ENCODE peak calls at places on chromosomes 2 and 18, in six cellular contexts. One of them, this sample, is unnamed.

GRCh38 chr18:79507076-79507545 is 111.4 kb downstream of the NFATC1 start:
- DNase-seq in gastrocnemius medialis: peak; percentile 52
- DNase-seq in mesenchymal stem cell: no peak
- DNase-seq in PC-9: no peak
- DNase-seq in lower leg skin: peak; percentile 93
- DNase-seq in CD8-positive, alpha-beta T cell: no peak
- DNase-seq in this sample: no peak

GRCh38 chr2:202566286-202566685 is 68.5 kb upstream of the FAM117B start:
- DNase-seq in mesenchymal stem cell: no peak
- DNase-seq in lower leg skin: no peak
- DNase-seq in PC-9: no peak
- DNase-seq in CD8-positive, alpha-beta T cell: no peak
- DNase-seq in gastrocnemius medialis: no peak
- DNase-seq in this sample: no peak

GRCh38 chr2:42935692-42936631 is 143.6 kb upstream of the HAAO start:
- DNase-seq in mesenchymal stem cell: no peak
- DNase-seq in lower leg skin: no peak
- DNase-seq in PC-9: no peak
- DNase-seq in CD8-positive, alpha-beta T cell: no peak
- DNase-seq in gastrocnemius medialis: no peak
- DNase-seq in this sample: no peak

GRCh38 chr18:29430416-29430815 is 1253.5 kb upstream of the CDH2 start:
- DNase-seq in CD8-positive, alpha-beta T cell: no peak
- DNase-seq in gastrocnemius medialis: no peak
- DNase-seq in mesenchymal stem cell: peak; percentile 9
- DNase-seq in PC-9: no peak
- DNase-seq in lower leg skin: no peak
- DNase-seq in this sample: no peak

GRCh38 chr2:128475427-128476211 is 157.0 kb upstream of the HS6ST1 start:
- DNase-seq in PC-9: no peak
- DNase-seq in mesenchymal stem cell: no peak
- DNase-seq in gastrocnemius medialis: no peak
- DNase-seq in CD8-positive, alpha-beta T cell: no peak
- DNase-seq in lower leg skin: peak; percentile 80
- DNase-seq in this sample: no peak

GRCh38 chr2:96665083-96665569 is 22.6 kb downstream of the FER1L5 start:
- DNase-seq in lower leg skin: no peak
- DNase-seq in PC-9: peak; percentile 76
- DNase-seq in mesenchymal stem cell: peak; percentile 98
- DNase-seq in CD8-positive, alpha-beta T cell: no peak
- DNase-seq in gastrocnemius medialis: peak; percentile 54
- DNase-seq in this sample: no peak

GRCh38 chr2:64485302-64485701 is 31.3 kb downstream of the LGALSL start:
- DNase-seq in PC-9: no peak
- DNase-seq in mesenchymal stem cell: no peak
- DNase-seq in CD8-positive, alpha-beta T cell: no peak
- DNase-seq in lower leg skin: no peak
- DNase-seq in gastrocnemius medialis: no peak
- DNase-seq in this sample: no peak

GRCh38 chr2:16190446-16191270 is 250.3 kb downstream of the MYCN start:
- DNase-seq in mesenchymal stem cell: no peak
- DNase-seq in CD8-positive, alpha-beta T cell: no peak
- DNase-seq in gastrocnemius medialis: no peak
- DNase-seq in PC-9: no peak
- DNase-seq in lower leg skin: no peak
- DNase-seq in this sample: no peak

GRCh38 chr2:174787485-174788205 is 23.4 kb upstream of the CHRNA1 start:
- DNase-seq in PC-9: peak; percentile 54
- DNase-seq in CD8-positive, alpha-beta T cell: no peak
- DNase-seq in gastrocnemius medialis: no peak
- DNase-seq in lower leg skin: no peak
- DNase-seq in mesenchymal stem cell: peak; percentile 97
- DNase-seq in this sample: no peak

GRCh38 chr2:190069936-190070696 is 7.6 kb upstream of the MSTN start:
- DNase-seq in CD8-positive, alpha-beta T cell: no peak
- DNase-seq in mesenchymal stem cell: peak; percentile 76
- DNase-seq in lower leg skin: no peak
- DNase-seq in gastrocnemius medialis: no peak
- DNase-seq in PC-9: peak; percentile 6
- DNase-seq in this sample: peak; percentile 22

GRCh38 chr2:108637304-108637669 is 82.0 kb upstream of the RANBP2 start:
- DNase-seq in mesenchymal stem cell: peak; percentile 97
- DNase-seq in gastrocnemius medialis: peak; percentile 88
- DNase-seq in lower leg skin: no peak
- DNase-seq in CD8-positive, alpha-beta T cell: no peak
- DNase-seq in PC-9: no peak
- DNase-seq in this sample: no peak

GRCh38 chr18:11750171-11750570 is 61.1 kb downstream of the GNAL start:
- DNase-seq in CD8-positive, alpha-beta T cell: no peak
- DNase-seq in mesenchymal stem cell: no peak
- DNase-seq in gastrocnemius medialis: no peak
- DNase-seq in lower leg skin: no peak
- DNase-seq in PC-9: no peak
- DNase-seq in this sample: no peak

GRCh38 chr18:11749305-11749704 is 60.2 kb downstream of the GNAL start:
- DNase-seq in CD8-positive, alpha-beta T cell: no peak
- DNase-seq in lower leg skin: no peak
- DNase-seq in mesenchymal stem cell: no peak
- DNase-seq in PC-9: no peak
- DNase-seq in gastrocnemius medialis: no peak
- DNase-seq in this sample: no peak

GRCh38 chr18:11751305-11752115 is 62.4 kb downstream of the GNAL start:
- DNase-seq in PC-9: no peak
- DNase-seq in gastrocnemius medialis: no peak
- DNase-seq in CD8-positive, alpha-beta T cell: no peak
- DNase-seq in lower leg skin: no peak
- DNase-seq in mesenchymal stem cell: no peak
- DNase-seq in this sample: no peak

GRCh38 chr18:11750581-11751304 is 61.7 kb downstream of the GNAL start:
- DNase-seq in CD8-positive, alpha-beta T cell: no peak
- DNase-seq in PC-9: no peak
- DNase-seq in lower leg skin: no peak
- DNase-seq in mesenchymal stem cell: no peak
- DNase-seq in gastrocnemius medialis: no peak
- DNase-seq in this sample: no peak

DNA sequence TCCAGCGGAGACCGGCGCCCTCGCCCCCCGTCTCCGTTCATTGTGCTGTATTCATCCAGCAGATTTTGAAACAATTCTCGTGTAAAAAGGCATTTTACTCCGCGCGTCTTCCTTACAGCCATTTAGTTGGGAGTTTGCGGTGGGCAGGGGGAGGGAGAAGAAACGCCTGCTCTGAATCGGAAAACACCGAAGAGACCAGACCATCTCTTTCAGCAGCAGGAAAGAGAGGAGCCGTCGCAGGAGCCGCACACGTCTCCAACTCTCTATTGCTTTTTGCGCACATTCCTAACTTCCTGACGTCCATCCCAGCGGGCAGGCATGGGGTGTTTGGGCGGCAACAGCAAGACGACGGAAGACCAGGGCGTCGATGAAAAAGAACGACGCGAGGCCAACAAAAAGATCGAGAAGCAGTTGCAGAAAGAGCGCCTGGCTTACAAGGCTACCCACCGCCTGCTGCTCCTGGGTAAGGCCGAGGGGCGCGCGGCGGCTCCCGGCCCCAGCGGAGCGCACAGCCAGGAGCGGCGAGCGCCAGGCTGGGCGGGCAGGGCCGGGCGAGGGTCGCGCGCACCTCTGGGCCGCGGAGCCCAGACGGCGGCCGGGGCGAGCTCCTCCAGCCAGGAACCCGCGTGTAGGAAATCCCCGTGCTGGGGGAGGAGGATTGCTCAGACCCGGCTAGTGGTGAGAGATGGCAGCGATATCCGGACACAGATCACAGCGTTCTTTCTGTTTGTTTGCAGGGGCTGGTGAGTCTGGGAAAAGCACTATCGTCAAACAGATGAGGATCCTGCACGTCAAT is 63.2 kb downstream of the GNAL start:
- DNase-seq in lower leg skin: no peak
- DNase-seq in PC-9: no peak
- DNase-seq in gastrocnemius medialis: no peak
- DNase-seq in mesenchymal stem cell: peak; percentile 48
- DNase-seq in CD8-positive, alpha-beta T cell: no peak
- DNase-seq in this sample: no peak
- H3K4me3 ChIP-seq in lower leg skin: peak overlapping the region; percentile 11
- H3K4me3 ChIP-seq in PC-9: no peak overlapping the region
- H3K4me3 ChIP-seq in gastrocnemius medialis: peak overlapping the region; percentile 29
- H3K4me3 ChIP-seq in mesenchymal stem cell: peak overlapping the region; percentile 16
- H3K4me3 ChIP-seq in CD8-positive, alpha-beta T cell: no peak overlapping the region
- H3K4me3 ChIP-seq in this sample: no peak overlapping the region

GRCh38 chr2:27551514-27551913 is 31.3 kb upstream of the ZNF512 start:
- DNase-seq in CD8-positive, alpha-beta T cell: no peak
- DNase-seq in mesenchymal stem cell: no peak
- DNase-seq in PC-9: no peak
- DNase-seq in gastrocnemius medialis: no peak
- DNase-seq in lower leg skin: no peak
- DNase-seq in this sample: no peak

GRCh38 chr2:27544143-27544821 is 38.6 kb upstream of the ZNF512 start:
- DNase-seq in lower leg skin: no peak
- DNase-seq in gastrocnemius medialis: peak; percentile 19
- DNase-seq in PC-9: no peak
- DNase-seq in mesenchymal stem cell: no peak
- DNase-seq in CD8-positive, alpha-beta T cell: no peak
- DNase-seq in this sample: no peak

GRCh38 chr2:27545348-27546141 is 37.3 kb upstream of the ZNF512 start:
- DNase-seq in lower leg skin: no peak
- DNase-seq in mesenchymal stem cell: no peak
- DNase-seq in gastrocnemius medialis: no peak
- DNase-seq in PC-9: no peak
- DNase-seq in CD8-positive, alpha-beta T cell: no peak
- DNase-seq in this sample: no peak

GRCh38 chr2:27552941-27553340 is 29.9 kb upstream of the ZNF512 start:
- DNase-seq in CD8-positive, alpha-beta T cell: no peak
- DNase-seq in lower leg skin: no peak
- DNase-seq in mesenchymal stem cell: no peak
- DNase-seq in PC-9: peak; percentile 8
- DNase-seq in gastrocnemius medialis: no peak
- DNase-seq in this sample: no peak

GRCh38 chr2:27549303-27549702 is 33.5 kb upstream of the ZNF512 start:
- DNase-seq in CD8-positive, alpha-beta T cell: no peak
- DNase-seq in mesenchymal stem cell: no peak
- DNase-seq in PC-9: no peak
- DNase-seq in lower leg skin: no peak
- DNase-seq in gastrocnemius medialis: no peak
- DNase-seq in this sample: no peak
- H3K4me3 ChIP-seq in CD8-positive, alpha-beta T cell: no peak overlapping the region
- H3K4me3 ChIP-seq in mesenchymal stem cell: no peak overlapping the region
- H3K4me3 ChIP-seq in PC-9: no peak overlapping the region
- H3K4me3 ChIP-seq in lower leg skin: no peak overlapping the region
- H3K4me3 ChIP-seq in gastrocnemius medialis: no peak overlapping the region
- H3K4me3 ChIP-seq in this sample: no peak overlapping the region

GRCh38 chr18:44783371-44783770 is 102.7 kb downstream of the SETBP1 start:
- DNase-seq in gastrocnemius medialis: no peak
- DNase-seq in mesenchymal stem cell: no peak
- DNase-seq in PC-9: no peak
- DNase-seq in CD8-positive, alpha-beta T cell: no peak
- DNase-seq in lower leg skin: no peak
- DNase-seq in this sample: no peak

GRCh38 chr18:44789704-44790103 is 109.0 kb downstream of the SETBP1 start:
- DNase-seq in mesenchymal stem cell: peak; percentile 74
- DNase-seq in lower leg skin: no peak
- DNase-seq in PC-9: peak; percentile 31
- DNase-seq in gastrocnemius medialis: no peak
- DNase-seq in CD8-positive, alpha-beta T cell: no peak
- DNase-seq in this sample: no peak

GRCh38 chr18:44786257-44786656 is 105.6 kb downstream of the SETBP1 start:
- DNase-seq in CD8-positive, alpha-beta T cell: no peak
- DNase-seq in PC-9: no peak
- DNase-seq in mesenchymal stem cell: no peak
- DNase-seq in lower leg skin: no peak
- DNase-seq in gastrocnemius medialis: no peak
- DNase-seq in this sample: no peak

GRCh38 chr18:44788334-44788733 is 107.6 kb downstream of the SETBP1 start:
- DNase-seq in mesenchymal stem cell: peak; percentile 22
- DNase-seq in lower leg skin: no peak
- DNase-seq in gastrocnemius medialis: no peak
- DNase-seq in PC-9: no peak
- DNase-seq in CD8-positive, alpha-beta T cell: no peak
- DNase-seq in this sample: no peak

DNA sequence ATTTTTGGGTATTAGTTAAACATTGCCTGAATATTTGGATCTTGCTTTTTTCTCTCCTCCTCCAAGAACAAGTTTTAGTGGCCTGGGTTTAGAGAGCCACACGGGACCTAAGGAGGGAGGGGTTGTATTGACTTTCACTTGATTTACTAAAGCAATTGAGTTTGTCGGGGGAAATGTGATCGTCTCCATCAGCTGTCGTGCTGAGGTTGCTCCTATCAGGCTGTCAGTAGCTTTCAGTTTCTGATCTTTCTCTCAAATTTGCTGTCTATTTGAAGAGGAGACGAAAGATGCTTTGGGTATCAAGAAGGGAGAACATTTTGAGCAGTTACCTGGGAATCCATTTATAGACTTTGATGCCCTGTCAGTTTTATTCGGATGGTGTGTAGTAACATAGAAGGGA is 106.0 kb downstream of the SETBP1 start:
- DNase-seq in CD8-positive, alpha-beta T cell: no peak
- DNase-seq in mesenchymal stem cell: no peak
- DNase-seq in gastrocnemius medialis: no peak
- DNase-seq in PC-9: no peak
- DNase-seq in lower leg skin: no peak
- DNase-seq in this sample: no peak
- H3K4me3 ChIP-seq in CD8-positive, alpha-beta T cell: no peak overlapping the region
- H3K4me3 ChIP-seq in mesenchymal stem cell: no peak overlapping the region
- H3K4me3 ChIP-seq in gastrocnemius medialis: peak overlapping the region; percentile 31
- H3K4me3 ChIP-seq in PC-9: no peak overlapping the region
- H3K4me3 ChIP-seq in lower leg skin: no peak overlapping the region
- H3K4me3 ChIP-seq in this sample: no peak overlapping the region

GRCh38 chr2:68412127-68412819 is 47.2 kb downstream of the PLEK start:
- DNase-seq in mesenchymal stem cell: no peak
- DNase-seq in PC-9: no peak
- DNase-seq in gastrocnemius medialis: no peak
- DNase-seq in lower leg skin: no peak
- DNase-seq in CD8-positive, alpha-beta T cell: no peak
- DNase-seq in this sample: no peak
- H3K4me3 ChIP-seq in mesenchymal stem cell: no peak overlapping the region
- H3K4me3 ChIP-seq in PC-9: no peak overlapping the region
- H3K4me3 ChIP-seq in gastrocnemius medialis: no peak overlapping the region
- H3K4me3 ChIP-seq in lower leg skin: no peak overlapping the region
- H3K4me3 ChIP-seq in CD8-positive, alpha-beta T cell: no peak overlapping the region
- H3K4me3 ChIP-seq in this sample: no peak overlapping the region

GRCh38 chr2:44172576-44172975 is 3.9 kb downstream of the PPM1B start:
- DNase-seq in PC-9: no peak
- DNase-seq in mesenchymal stem cell: no peak
- DNase-seq in gastrocnemius medialis: no peak
- DNase-seq in lower leg skin: no peak
- DNase-seq in CD8-positive, alpha-beta T cell: no peak
- DNase-seq in this sample: no peak
- H3K4me3 ChIP-seq in PC-9: no peak overlapping the region
- H3K4me3 ChIP-seq in mesenchymal stem cell: no peak overlapping the region
- H3K4me3 ChIP-seq in gastrocnemius medialis: no peak overlapping the region
- H3K4me3 ChIP-seq in lower leg skin: no peak overlapping the region
- H3K4me3 ChIP-seq in CD8-positive, alpha-beta T cell: peak overlapping the region; percentile 20
- H3K4me3 ChIP-seq in this sample: no peak overlapping the region

GRCh38 chr2:104897515-104898184 is 43.7 kb downstream of the POU3F3 start:
- DNase-seq in gastrocnemius medialis: no peak
- DNase-seq in PC-9: no peak
- DNase-seq in CD8-positive, alpha-beta T cell: no peak
- DNase-seq in lower leg skin: no peak
- DNase-seq in mesenchymal stem cell: no peak
- DNase-seq in this sample: no peak
- H3K4me3 ChIP-seq in gastrocnemius medialis: no peak overlapping the region
- H3K4me3 ChIP-seq in PC-9: no peak overlapping the region
- H3K4me3 ChIP-seq in CD8-positive, alpha-beta T cell: no peak overlapping the region
- H3K4me3 ChIP-seq in lower leg skin: no peak overlapping the region
- H3K4me3 ChIP-seq in mesenchymal stem cell: no peak overlapping the region
- H3K4me3 ChIP-seq in this sample: no peak overlapping the region

GRCh38 chr2:37876227-37876626 is 48.9 kb upstream of the RMDN2 start:
- DNase-seq in lower leg skin: no peak
- DNase-seq in PC-9: no peak
- DNase-seq in gastrocnemius medialis: no peak
- DNase-seq in CD8-positive, alpha-beta T cell: no peak
- DNase-seq in mesenchymal stem cell: no peak
- DNase-seq in this sample: no peak
- H3K4me3 ChIP-seq in lower leg skin: no peak overlapping the region
- H3K4me3 ChIP-seq in PC-9: no peak overlapping the region
- H3K4me3 ChIP-seq in gastrocnemius medialis: no peak overlapping the region
- H3K4me3 ChIP-seq in CD8-positive, alpha-beta T cell: no peak overlapping the region
- H3K4me3 ChIP-seq in mesenchymal stem cell: no peak overlapping the region
- H3K4me3 ChIP-seq in this sample: no peak overlapping the region

This sample was measured in WERI-Rb-1.